ENCODE peak calls at places on chromosomes 16 and 17, in four cellular contexts. E is K562, I is WTC11, Z is A549. X is an unnamed sample.

GRCh38 chr16:27367463-27368357 is 34.3 kb upstream of the IL21R start:
- DNase-seq in E (peak), I (peak), Z (peak), X (peak)

GRCh38 chr17:9684955-9685621 is 39.8 kb downstream of the USP43 start:
- DNase-seq in I (no peak), Z (peak), E (no peak), X (peak)

GRCh38 chr17:79864617-79865250 is 25.5 kb upstream of the CBX4 start:
- DNase-seq in I (no peak), E (no peak), Z (no peak), X (no peak)

GRCh38 chr17:9287301-9287700 is 266.0 kb downstream of the NTN1 start:
- DNase-seq in E (no peak), I (no peak), Z (no peak), X (no peak)

GRCh38 chr17:83149326-83149725 is 69.9 kb downstream of the METRNL start:
- DNase-seq in I (no peak), Z (no peak), E (no peak), X (no peak)

GRCh38 chr16:49471038-49471727 is 97.6 kb downstream of the C16orf78 start:
- DNase-seq in E (no peak), Z (no peak), I (no peak), X (no peak)

GRCh38 chr17:51764387-51764971 is 394.0 kb downstream of the CA10 start:
- DNase-seq in I (peak), E (peak), Z (peak), X (peak)

GRCh38 chr17:77887464-77888241 is 70.8 kb upstream of the TNRC6C start:
- DNase-seq in I (no peak), Z (peak), E (peak), X (peak)

GRCh38 chr17:49021095-49021767 is 24.0 kb downstream of the IGF2BP1 start:
- DNase-seq in I (no peak), E (no peak), Z (no peak), X (peak)

GRCh38 chr17:37642706-37643105 is 540 bp downstream of the DDX52 start:
- DNase-seq in Z (peak), I (no peak), E (no peak), X (no peak)

GRCh38 chr17:79073016-79073705 is 1.5 kb upstream of the ENGASE start:
- DNase-seq in Z (no peak), I (no peak), E (no peak), X (no peak)

GRCh38 chr17:33436321-33436720 is 143.2 kb upstream of the ASIC2 start:
- DNase-seq in E (no peak), Z (no peak), I (no peak), X (no peak)

GRCh38 chr16:71343078-71343477 is 15.4 kb upstream of the CALB2 start:
- DNase-seq in Z (no peak), I (no peak), E (no peak), X (no peak)

GRCh38 chr17:28983286-28984240 is 22.3 kb downstream of the SEZ6 start:
- DNase-seq in Z (no peak), I (no peak), E (peak), X (no peak)

GRCh38 chr17:57255182-57255775 is 1.0 kb upstream of the MSI2 start:
- DNase-seq in Z (no peak), I (no peak), E (no peak), X (no peak)

GRCh38 chr16:4324479-4324868 is 8.6 kb downstream of the GLIS2 start:
- DNase-seq in Z (no peak), E (no peak), I (no peak), X (no peak)

GRCh38 chr16:49652441-49653175 is 203.3 kb downstream of the ZNF423 start:
- DNase-seq in I (no peak), E (no peak), Z (no peak), X (no peak)

GRCh38 chr17:2566056-2566455 is 27.4 kb upstream of the PAFAH1B1 start:
- DNase-seq in E (no peak), Z (no peak), I (no peak), X (no peak)

GRCh38 chr16:4218202-4218601 is 23.7 kb downstream of the SRL start:
- DNase-seq in I (no peak), Z (no peak), E (no peak), X (no peak)

GRCh38 chr17:29587591-29587990 is 1.9 kb downstream of the GIT1 start:
- DNase-seq in I (no peak), Z (no peak), E (no peak), X (no peak)

GRCh38 chr16:50568187-50568830 is 20.1 kb downstream of the NKD1 start:
- DNase-seq in I (no peak), E (no peak), Z (no peak), X (no peak)

GRCh38 chr16:79066621-79067020 is 533.9 kb downstream of the MAF start:
- DNase-seq in E (no peak), I (no peak), Z (no peak), X (no peak)

GRCh38 chr17:18011286-18011685 is 27.7 kb downstream of the ATPAF2 start:
- DNase-seq in E (no peak), I (no peak), Z (no peak), X (no peak)

GRCh38 chr17:55659661-55660060 is 63.0 kb downstream of the TMEM100 start:
- DNase-seq in Z (no peak), I (no peak), E (no peak), X (no peak)

GRCh38 chr17:4548061-4548461 is 7.1 kb downstream of the MYBBP1A start:
- DNase-seq in E (no peak), Z (no peak), I (no peak), X (no peak)

GRCh38 chr16:84045001-84045817 is 2.6 kb upstream of the SLC38A8 start:
- DNase-seq in E (no peak), Z (no peak), I (no peak), X (no peak)

GRCh38 chr17:2485970-2486369 is 25.7 kb downstream of the METTL16 start:
- DNase-seq in E (no peak), Z (no peak), I (no peak), X (no peak)

GRCh38 chr16:13913374-13914292 is 6.3 kb upstream of the ERCC4 start:
- DNase-seq in Z (no peak), E (no peak), I (no peak), X (no peak)

GRCh38 chr16:5512037-5512436 is 414.4 kb upstream of the EEF2KMT start:
- DNase-seq in E (no peak), I (no peak), Z (no peak), X (no peak)

DNA sequence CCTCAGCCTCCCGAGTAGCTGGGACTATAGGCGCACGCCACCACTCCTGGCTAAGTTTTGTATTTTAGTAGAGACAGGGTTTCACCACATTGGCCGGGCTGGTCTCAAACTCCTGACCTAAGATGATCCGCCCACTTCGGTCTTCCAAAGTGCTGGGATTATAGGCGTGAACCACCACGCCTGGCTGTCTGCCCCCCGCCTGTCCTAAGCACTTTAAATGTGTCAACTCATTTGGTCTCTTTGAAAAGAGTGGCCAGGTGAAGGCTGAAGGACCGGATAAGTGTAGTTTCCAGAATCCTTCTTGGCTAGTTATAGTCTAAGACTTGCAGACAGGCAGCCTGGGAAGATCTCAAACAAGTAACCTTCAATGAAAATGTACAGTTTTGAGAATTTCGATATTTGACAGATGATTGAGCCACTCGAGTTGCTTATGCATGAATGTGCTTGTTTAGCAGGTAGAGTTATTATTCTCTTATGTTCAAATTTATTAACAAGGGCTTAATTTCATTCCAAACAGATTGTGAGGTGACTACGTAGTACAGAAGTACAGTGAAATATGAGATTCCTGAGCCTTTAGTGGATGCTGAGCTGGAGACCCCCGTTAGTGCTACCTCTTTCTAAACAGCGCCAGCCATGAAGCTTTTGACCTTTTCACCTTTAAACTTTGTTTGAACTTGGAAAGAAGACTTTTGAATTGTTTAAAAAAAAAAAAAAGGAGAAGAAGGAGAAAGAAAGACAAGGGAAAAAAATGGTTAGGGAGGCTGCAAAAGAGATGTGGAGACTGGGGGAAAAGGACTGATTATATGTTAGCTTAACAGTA is 164.4 kb upstream of the TBX2 start:
- DNase-seq in Z (no peak), I (no peak), E (no peak), X (no peak)
- TF ChIP-seq HMGXB4 in Z (no peak), I (no peak), E (no peak), X (no peak)

GRCh38 chr17:65561394-65562205 is at the start of gene AXIN2:
- DNase-seq in Z (peak), E (peak), I (peak), X (peak)

GRCh38 chr17:65558683-65559311 is 2.7 kb downstream of the AXIN2 start:
- DNase-seq in E (no peak), I (peak), Z (no peak), X (no peak)

GRCh38 chr17:65560628-65561371 is 648 bp downstream of the AXIN2 start:
- DNase-seq in I (peak), Z (peak), E (peak), X (peak)

GRCh38 chr17:65559483-65559801 is 2.0 kb downstream of the AXIN2 start:
- DNase-seq in Z (no peak), I (no peak), E (no peak), X (no peak)

GRCh38 chr17:65559802-65560627 is 1.4 kb downstream of the AXIN2 start:
- DNase-seq in Z (no peak), E (peak), I (peak), X (peak)
- TF ChIP-seq HMGXB4 in Z (no peak), E (no peak), I (peak), X (peak)

GRCh38 chr17:43033947-43034622 is 9.1 kb downstream of the RND2 start:
- DNase-seq in Z (no peak), E (no peak), I (peak), X (no peak)
- TF ChIP-seq HMGXB4 in Z (no peak), E (no peak), I (no peak), X (no peak)

GRCh38 chr17:61040666-61041065 is 359.0 kb upstream of the TBX2 start:
- DNase-seq in Z (no peak), I (no peak), E (no peak), X (no peak)
- TF ChIP-seq HMGXB4 in Z (no peak), I (no peak), E (no peak), X (no peak)

GRCh38 chr17:75240394-75241142 is 20.8 kb downstream of the GGA3 start:
- DNase-seq in I (peak), Z (peak), E (peak), X (peak)
- TF ChIP-seq HMGXB4 in I (no peak), Z (no peak), E (no peak), X (peak)